ENCODE peak calls at places on chromosomes 11 and 22, in nine cellular contexts. V is lung; F is tibial artery; S is CD4-positive, CD25-positive, alpha-beta regulatory T cell; A is CD4-positive, alpha-beta T cell; U is effector memory CD4-positive, alpha-beta T cell; K is iPS DF 6.9; B is fibroblast of lung; W is lower lobe of right lung. E is an unnamed sample.
A peak's percentile ranks its signal among the peaks of the same experiment; 100 is the strongest.

GRCh38 chr11:72673284-72673942 is 809 bp downstream of the PDE2A start:
- DNase-seq in V (no peak), F (no peak), S (no peak), A (no peak), U (no peak), K (no peak), B (no peak), W (no peak), E (no peak)

GRCh38 chr11:63999349-64000025 is 13.2 kb downstream of the OTUB1 start:
- DNase-seq in V (peak; percentile 42), F (no peak), S (peak; percentile 53), A (peak; percentile 53), U (peak; percentile 48), K (no peak), B (peak; percentile 28), W (peak; percentile 63), E (peak; percentile 88)

GRCh38 chr22:45584121-45584570 is 81.5 kb downstream of the FBLN1 start:
- DNase-seq in V (no peak), F (no peak), S (no peak), A (no peak), U (no peak), K (no peak), B (peak; percentile 53), W (peak; percentile 36), E (no peak)

GRCh38 chr11:74438681-74439080 is 28.7 kb downstream of the KCNE3 start:
- DNase-seq in V (no peak), F (no peak), S (no peak), A (no peak), U (no peak), K (no peak), B (no peak), W (no peak), E (no peak)

GRCh38 chr11:77102246-77103210 is at the start of gene OMP:
- DNase-seq in V (no peak), F (no peak), S (no peak), A (no peak), U (no peak), K (no peak), B (no peak), W (no peak), E (peak; percentile 30)

GRCh38 chr11:46597155-46597554 is 3.3 kb upstream of the AMBRA1 start:
- DNase-seq in V (no peak), F (no peak), S (no peak), A (no peak), U (no peak), K (no peak), B (no peak), W (no peak), E (no peak)

GRCh38 chr11:914747-915493 is 4.3 kb upstream of the CHID1 start:
- DNase-seq in V (peak; percentile 44), F (peak; percentile 84), S (no peak), A (no peak), U (no peak), K (no peak), B (no peak), W (peak; percentile 79), E (peak; percentile 94)

GRCh38 chr11:68213135-68213515 is at the start of gene KMT5B:
- DNase-seq in V (peak; percentile 50), F (no peak), S (no peak), A (no peak), U (no peak), K (no peak), B (peak; percentile 71), W (no peak), E (no peak)

GRCh38 chr22:41565403-41566054 is 4.7 kb downstream of the CSDC2 start:
- DNase-seq in V (no peak), F (peak; percentile 41), S (no peak), A (no peak), U (no peak), K (no peak), B (peak; percentile 88), W (no peak), E (peak; percentile 82)

GRCh38 chr11:47514825-47515647 is 37.9 kb downstream of the CELF1 start:
- DNase-seq in V (no peak), F (no peak), S (no peak), A (no peak), U (no peak), K (no peak), B (peak; percentile 84), W (no peak), E (no peak)

GRCh38 chr22:45642966-45643365 is 28.7 kb upstream of the ATXN10 start:
- DNase-seq in V (no peak), F (no peak), S (no peak), A (no peak), U (no peak), K (no peak), B (no peak), W (no peak), E (no peak)

GRCh38 chr11:63851354-63851753 is 12.4 kb downstream of the MARK2 start:
- DNase-seq in V (no peak), F (no peak), S (no peak), A (no peak), U (no peak), K (no peak), B (no peak), W (no peak), E (peak; percentile 26)

GRCh38 chr22:46352691-46353386 is 17.3 kb downstream of the TRMU start:
- DNase-seq in V (peak; percentile 74), F (no peak), S (no peak), A (no peak), U (no peak), K (no peak), B (no peak), W (peak; percentile 70), E (peak; percentile 69)

GRCh38 chr11:86676533-86677154 is 4.2 kb upstream of the ME3 start:
- DNase-seq in V (no peak), F (no peak), S (no peak), A (no peak), U (no peak), K (peak; percentile 58), B (no peak), W (no peak), E (no peak)

GRCh38 chr22:48872271-48873260 is 955.1 kb downstream of the BRD1 start:
- DNase-seq in V (no peak), F (no peak), S (no peak), A (no peak), U (no peak), K (no peak), B (no peak), W (peak; percentile 26), E (peak; percentile 40)

GRCh38 chr22:39234867-39235687 is 9.7 kb downstream of the PDGFB start:
- DNase-seq in V (no peak), F (no peak), S (no peak), A (no peak), U (no peak), K (no peak), B (no peak), W (peak; percentile 72), E (no peak)

GRCh38 chr22:39232246-39232645 is 12.5 kb downstream of the PDGFB start:
- DNase-seq in V (no peak), F (no peak), S (no peak), A (no peak), U (no peak), K (no peak), B (no peak), W (no peak), E (no peak)

GRCh38 chr22:39232806-39233735 is 11.7 kb downstream of the PDGFB start:
- DNase-seq in V (no peak), F (no peak), S (no peak), A (no peak), U (no peak), K (no peak), B (no peak), W (no peak), E (no peak)

GRCh38 chr22:39233736-39234120 is 11.1 kb downstream of the PDGFB start:
- DNase-seq in V (no peak), F (no peak), S (no peak), A (no peak), U (no peak), K (no peak), B (no peak), W (no peak), E (no peak)

GRCh38 chr22:39234157-39234793 is 10.5 kb downstream of the PDGFB start:
- DNase-seq in V (no peak), F (no peak), S (no peak), A (no peak), U (no peak), K (no peak), B (no peak), W (peak; percentile 57), E (no peak)
- H3K27ac ChIP-seq in V (peak overlapping the region; percentile 69), F (no peak overlapping the region), S (no peak overlapping the region), A (no peak overlapping the region), U (no peak overlapping the region), K (no peak overlapping the region), B (no peak overlapping the region), W (peak overlapping the region; percentile 77), E (no peak overlapping the region)

GRCh38 chr22:47631571-47632102 is 869.2 kb downstream of the TBC1D22A start:
- DNase-seq in V (peak; percentile 20), F (no peak), S (no peak), A (no peak), U (no peak), K (no peak), B (no peak), W (no peak), E (no peak)
- H3K9me3 ChIP-seq in V (no peaks in the 10 kb centered on the region), F (no peaks in the 10 kb centered on the region), S (no peaks in the 10 kb centered on the region), A (no peaks in the 10 kb centered on the region), U (no peaks in the 10 kb centered on the region), K (peaks cover 30% of the 10 kb centered on the region), B (no peaks in the 10 kb centered on the region), W (no peaks in the 10 kb centered on the region), E (peaks cover 4% of the 10 kb centered on the region)

GRCh38 chr22:20456064-20456721 is 18.6 kb upstream of the SCARF2 start:
- DNase-seq in V (peak; percentile 77), F (peak; percentile 70), S (peak; percentile 77), A (peak; percentile 70), U (peak; percentile 44), K (peak; percentile 81), B (peak; percentile 85), W (peak; percentile 82), E (peak; percentile 82)
- H3K27ac ChIP-seq in V (no peak overlapping the region), F (no peak overlapping the region), S (no peak overlapping the region), A (no peak overlapping the region), U (no peak overlapping the region), K (no peak overlapping the region), B (no peak overlapping the region), W (no peak overlapping the region), E (no peak overlapping the region)

GRCh38 chr22:47371263-47372090 is 609.0 kb downstream of the TBC1D22A start:
- DNase-seq in V (no peak), F (no peak), S (no peak), A (no peak), U (no peak), K (no peak), B (no peak), W (peak; percentile 34), E (no peak)

GRCh38 chr22:47369431-47370015 is 607.1 kb downstream of the TBC1D22A start:
- DNase-seq in V (no peak), F (no peak), S (no peak), A (no peak), U (no peak), K (no peak), B (no peak), W (no peak), E (no peak)

GRCh38 chr22:47369020-47369419 is 606.6 kb downstream of the TBC1D22A start:
- DNase-seq in V (no peak), F (no peak), S (no peak), A (no peak), U (no peak), K (no peak), B (no peak), W (no peak), E (no peak)

GRCh38 chr22:47372111-47372581 is 609.7 kb downstream of the TBC1D22A start:
- DNase-seq in V (no peak), F (no peak), S (no peak), A (no peak), U (no peak), K (no peak), B (no peak), W (peak; percentile 41), E (no peak)

GRCh38 chr22:47370448-47371262 is 608.2 kb downstream of the TBC1D22A start:
- DNase-seq in V (no peak), F (peak; percentile 18), S (no peak), A (no peak), U (no peak), K (no peak), B (no peak), W (peak; percentile 13), E (no peak)
- H3K9me3 ChIP-seq in V (no peaks in the 10 kb centered on the region), F (no peaks in the 10 kb centered on the region), S (no peaks in the 10 kb centered on the region), A (no peaks in the 10 kb centered on the region), U (no peaks in the 10 kb centered on the region), K (peaks cover 38% of the 10 kb centered on the region), B (no peaks in the 10 kb centered on the region), W (no peaks in the 10 kb centered on the region), E (no peaks in the 10 kb centered on the region)